ENCODE peak calls at places on chromosome 21, in nine cellular contexts. O, D, N, K, H, T, Y, E and I are unnamed samples.

GRCh38 chr21:36732217-36732616 is 33.3 kb downstream of the SIM2 start:
- DNase-seq in O (no peak), D (no peak), N (no peak), K (no peak), H (no peak), T (no peak), Y (no peak), E (no peak), I (peak; percentile 19)

GRCh38 chr21:41447356-41447755 is 21.3 kb downstream of the MX1 start:
- DNase-seq in O (no peak), D (no peak), N (no peak), K (no peak), H (no peak), T (no peak), Y (no peak), E (no peak), I (peak; percentile 3)

GRCh38 chr21:38531610-38532009 is 33.3 kb upstream of the ERG start:
- DNase-seq in O (peak; percentile 11), D (no peak), N (no peak), K (no peak), H (no peak), T (peak; percentile 16), Y (no peak), E (no peak), I (no peak)

GRCh38 chr21:17854771-17855170 is 35.6 kb upstream of the C21orf91 start:
- DNase-seq in O (no peak), D (no peak), N (no peak), K (no peak), H (no peak), T (no peak), Y (no peak), E (no peak), I (no peak)

GRCh38 chr21:33162436-33162921 is 67.3 kb upstream of the IFNAR2 start:
- DNase-seq in O (no peak), D (no peak), N (no peak), K (no peak), H (no peak), T (no peak), Y (no peak), E (no peak), I (no peak)

GRCh38 chr21:46603228-46603627 is 1.7 kb downstream of the S100B start:
- DNase-seq in O (no peak), D (no peak), N (no peak), K (no peak), H (no peak), T (no peak), Y (no peak), E (no peak), I (no peak)

GRCh38 chr21:23217597-23217996 is 2219.4 kb downstream of the NCAM2 start:
- DNase-seq in O (peak; percentile 23), D (no peak), N (no peak), K (no peak), H (no peak), T (no peak), Y (no peak), E (no peak), I (no peak)

GRCh38 chr21:41161428-41161827 is 6.5 kb upstream of the BACE2 start:
- DNase-seq in O (no peak), D (no peak), N (no peak), K (no peak), H (no peak), T (no peak), Y (no peak), E (no peak), I (no peak)

GRCh38 chr21:43829575-43830119 is 35.4 kb upstream of the AGPAT3 start:
- DNase-seq in O (no peak), D (no peak), N (no peak), K (no peak), H (no peak), T (no peak), Y (no peak), E (no peak), I (no peak)

GRCh38 chr21:44428281-44428942 is 26.9 kb upstream of the LRRC3 start:
- DNase-seq in O (no peak), D (peak; percentile 28), N (peak; percentile 36), K (no peak), H (peak; percentile 36), T (no peak), Y (no peak), E (peak; percentile 69), I (peak; percentile 80)

GRCh38 chr21:35796834-35797233 is 263.5 kb downstream of the SETD4 start:
- DNase-seq in O (peak; percentile 7), D (no peak), N (no peak), K (no peak), H (no peak), T (no peak), Y (no peak), E (no peak), I (no peak)

GRCh38 chr21:35963920-35964451 is 96.3 kb downstream of the SETD4 start:
- DNase-seq in O (no peak), D (no peak), N (no peak), K (no peak), H (peak; percentile 27), T (no peak), Y (no peak), E (no peak), I (no peak)

GRCh38 chr21:27803571-27803970 is 836.7 kb upstream of the ADAMTS5 start:
- DNase-seq in O (no peak), D (no peak), N (no peak), K (no peak), H (no peak), T (no peak), Y (no peak), E (no peak), I (no peak)